ENCODE peak calls at places on chromosomes 16 and 17, in four cellular contexts. M is stomach, S is HCT116, X is K562. P is an unnamed sample.

GRCh38 chr16:81711609-81712329 is 67.3 kb upstream of the PLCG2 start:
- DNase-seq in M (no peak), X (peak), S (peak), P (no peak)

GRCh38 chr17:31739300-31739699 is 119.7 kb downstream of the COPRS start:
- DNase-seq in X (no peak), M (no peak), S (no peak), P (no peak)

GRCh38 chr16:7331997-7332396 is 648 bp upstream of the RBFOX1 start:
- DNase-seq in M (no peak), X (no peak), S (no peak), P (no peak)

GRCh38 chr17:1714488-1714979 is 4.4 kb upstream of the TLCD2 start:
- DNase-seq in X (peak), M (peak), S (peak), P (no peak)

GRCh38 chr17:50451943-50452626 is 16.6 kb downstream of the CHAD start:
- DNase-seq in X (no peak), M (no peak), S (no peak), P (no peak)

GRCh38 chr17:57948169-57948554 is 7.0 kb downstream of the CUEDC1 start:
- DNase-seq in S (no peak), X (no peak), M (no peak), P (no peak)

GRCh38 chr16:68893710-68894705 is 50.7 kb downstream of the TANGO6 start:
- DNase-seq in S (no peak), X (no peak), M (no peak), P (no peak)

GRCh38 chr17:59108400-59109102 is 1.9 kb upstream of the TRIM37 start:
- DNase-seq in M (no peak), X (no peak), S (no peak), P (no peak)

GRCh38 chr17:68291836-68292688 is 767 bp downstream of the ARSG start:
- DNase-seq in S (peak), M (peak), X (peak), P (peak)
- TF ChIP-seq POLR2AphosphoS5 in S (peak), M (no peak), X (no peak), P (peak)

DNA sequence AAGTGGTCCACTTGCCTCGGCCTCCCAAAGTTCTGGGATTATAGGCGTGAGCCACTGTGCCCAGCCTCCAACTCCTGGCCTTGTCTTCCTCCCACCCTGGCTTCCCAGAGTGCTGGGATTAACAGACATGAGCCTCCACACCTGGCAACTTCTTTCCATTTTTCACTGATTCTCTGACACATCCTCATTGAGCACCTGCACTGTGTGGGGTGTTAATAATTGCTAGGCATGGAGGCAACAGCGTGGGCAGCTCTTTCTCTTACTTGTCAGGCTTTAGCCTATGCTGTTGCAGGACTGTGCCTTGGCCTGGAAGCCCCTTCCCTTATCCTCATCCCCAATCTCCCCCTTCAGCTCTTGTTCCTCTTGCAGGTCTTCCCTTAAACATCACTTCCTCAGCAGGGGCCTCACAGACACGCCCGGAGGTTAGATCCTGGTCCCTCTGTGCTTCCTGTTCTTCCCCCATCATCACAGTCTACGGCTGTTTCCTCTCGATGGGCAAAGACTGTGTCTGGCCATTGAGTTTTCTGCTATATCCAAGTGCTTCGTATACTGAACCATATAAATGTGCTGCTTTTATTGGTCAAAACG is 7.9 kb downstream of the QPRT start:
- DNase-seq in S (no peak), M (no peak), X (no peak), P (no peak)
- TF ChIP-seq POLR2AphosphoS5 in S (no peak), M (no peak), X (no peak), P (no peak)

GRCh38 chr17:17170346-17170976 is 35.7 kb downstream of the PLD6 start:
- DNase-seq in M (no peak), X (no peak), S (no peak), P (no peak)
- TF ChIP-seq POLR2AphosphoS5 in M (no peak), X (no peak), S (no peak), P (no peak)

GRCh38 chr17:61303334-61304096 is 96.1 kb upstream of the TBX2 start:
- DNase-seq in S (no peak), M (no peak), X (no peak), P (no peak)
- TF ChIP-seq POLR2AphosphoS5 in S (no peak), M (no peak), X (no peak), P (no peak)

DNA sequence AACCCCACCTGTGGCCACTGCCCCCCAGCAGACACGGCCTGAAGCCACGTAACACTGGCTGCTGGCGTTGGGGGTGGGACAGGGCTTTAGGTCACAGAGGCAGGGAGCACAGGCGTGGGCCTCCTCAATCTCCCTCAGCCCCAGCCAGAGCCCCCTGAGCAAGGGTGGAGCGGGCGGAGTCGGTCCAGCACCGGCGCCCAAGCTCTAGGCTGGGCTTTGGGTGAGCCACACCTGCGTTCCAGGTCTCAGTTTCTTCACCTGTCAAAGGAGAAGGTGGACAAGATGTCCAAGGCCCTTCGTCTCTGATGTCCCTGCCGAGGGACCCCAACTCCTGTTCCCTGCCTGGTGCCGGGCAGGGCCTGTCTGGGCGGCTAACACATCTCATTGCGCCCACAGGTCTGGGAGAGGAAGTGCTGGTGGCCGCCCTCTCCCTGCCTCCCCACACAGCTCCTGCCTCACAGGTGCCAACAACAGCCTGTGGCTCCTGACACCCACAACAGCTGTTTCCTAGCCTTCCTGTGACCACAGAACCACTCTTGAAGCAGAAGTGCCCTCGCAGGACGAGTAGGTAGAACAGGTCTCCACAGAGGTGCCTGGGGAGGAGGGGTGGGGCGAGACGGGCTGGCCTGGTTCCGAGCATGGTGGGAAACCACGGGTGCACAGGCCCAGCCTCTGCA is 12.0 kb downstream of the FAM83G start:
- DNase-seq in X (no peak), M (no peak), S (no peak), P (no peak)
- TF ChIP-seq POLR2AphosphoS5 in X (no peak), M (no peak), S (no peak), P (no peak)

GRCh38 chr17:28344011-28344410 is 8.4 kb downstream of the TNFAIP1 start:
- DNase-seq in S (no peak), X (no peak), M (no peak), P (no peak)

GRCh38 chr17:28346746-28347246 is 10.5 kb downstream of the POLDIP2 start:
- DNase-seq in M (peak), S (no peak), X (peak), P (no peak)

GRCh38 chr17:28346199-28346580 is 10.6 kb downstream of the TNFAIP1 start:
- DNase-seq in X (no peak), M (no peak), S (no peak), P (no peak)

GRCh38 chr17:28344435-28344901 is 8.9 kb downstream of the TNFAIP1 start:
- DNase-seq in X (peak), S (no peak), M (no peak), P (no peak)

GRCh38 chr17:28345420-28346198 is 10.0 kb downstream of the TNFAIP1 start:
- DNase-seq in S (no peak), X (no peak), M (peak), P (no peak)
- TF ChIP-seq POLR2AphosphoS5 in S (peak), X (no peak), M (no peak), P (peak)

GRCh38 chr16:84482951-84483881 is 21.2 kb downstream of the MEAK7 start:
- DNase-seq in S (no peak), X (no peak), M (peak), P (no peak)
- TF ChIP-seq POLR2AphosphoS5 in S (no peak), X (no peak), M (no peak), P (no peak)

DNA sequence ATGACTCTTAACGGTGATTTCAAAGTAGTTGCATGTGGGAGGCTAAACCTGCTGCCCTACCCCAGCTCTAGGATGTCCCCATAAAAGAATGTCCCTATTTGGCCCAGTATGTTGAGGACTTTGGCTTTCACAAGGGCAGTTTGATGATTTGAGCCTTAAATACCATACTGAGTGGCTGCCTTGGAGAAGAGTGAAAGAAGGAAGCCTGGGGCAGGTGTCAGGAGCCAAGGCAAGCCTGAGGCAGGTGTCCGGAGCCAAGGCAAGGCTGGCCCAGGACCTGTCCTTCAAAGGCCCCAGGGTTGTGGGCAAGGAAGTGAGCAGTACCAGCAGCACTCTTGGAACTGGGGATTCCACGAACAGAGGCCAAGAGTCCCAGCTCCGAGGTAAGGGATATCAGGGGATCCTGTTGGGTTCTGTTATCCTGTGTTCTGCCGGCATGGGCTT is 18.6 kb downstream of the ST6GALNAC2 start:
- DNase-seq in M (no peak), X (peak), S (no peak), P (no peak)
- TF ChIP-seq POLR2AphosphoS5 in M (no peak), X (no peak), S (peak), P (no peak)

GRCh38 chr16:84225571-84225970 is 14.2 kb downstream of the KCNG4 start:
- DNase-seq in S (no peak), X (no peak), M (no peak), P (no peak)

GRCh38 chr16:84229421-84229820 is 10.4 kb downstream of the KCNG4 start:
- DNase-seq in X (no peak), M (no peak), S (no peak), P (no peak)

GRCh38 chr16:84226026-84226425 is 13.8 kb downstream of the KCNG4 start:
- DNase-seq in S (no peak), M (no peak), X (no peak), P (no peak)

GRCh38 chr16:84227548-84227947 is 12.3 kb downstream of the KCNG4 start:
- DNase-seq in S (no peak), M (no peak), X (no peak), P (no peak)

DNA sequence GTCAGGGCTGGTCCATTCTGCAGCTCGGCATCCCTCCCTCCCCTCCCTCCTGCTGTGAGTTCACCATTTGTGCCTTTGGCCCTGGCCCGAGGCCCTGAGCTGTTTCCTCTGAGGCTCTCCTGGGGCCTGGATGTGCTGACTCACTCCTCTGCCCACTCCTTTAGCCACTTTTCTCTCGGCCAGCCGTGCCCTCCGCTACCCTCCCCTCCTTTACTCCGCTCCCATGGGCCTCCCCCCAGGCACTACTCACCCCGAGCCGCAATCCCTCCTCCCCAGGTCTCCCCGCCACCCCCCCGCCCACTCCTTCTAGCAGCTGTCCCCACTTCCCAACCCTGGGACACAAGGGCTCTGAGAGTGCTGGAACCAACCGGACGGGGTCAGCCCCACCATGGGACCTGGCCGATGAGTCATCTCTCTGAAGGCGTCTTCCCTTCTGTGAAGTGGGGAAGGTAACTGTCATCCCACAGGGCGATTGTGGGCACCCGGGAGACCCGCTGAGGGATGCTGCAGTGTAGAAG is 11.4 kb downstream of the KCNG4 start:
- DNase-seq in S (peak), X (peak), M (no peak), P (no peak)
- TF ChIP-seq POLR2AphosphoS5 in S (peak), X (no peak), M (no peak), P (no peak)